ENCODE peak calls at places on chromosomes 5 and 9, in six cellular contexts. H is GM23248, A is HepG2, L is AG10803, S is RWPE2, Y is lung. T is an unnamed sample.
A peak's percentile ranks its signal among the peaks of the same experiment; 100 is the strongest.

GRCh38 chr5:176533894-176534611 is 3.1 kb downstream of the RNF44 start:
- DNase-seq in H (peak; percentile 32), A (peak; percentile 71), L (no peak), S (no peak), Y (no peak), T (no peak)

GRCh38 chr9:137878146-137878941 is 762 bp downstream of the CACNA1B start:
- DNase-seq in H (peak; percentile 8), A (no peak), L (no peak), S (no peak), Y (no peak), T (no peak)

GRCh38 chr5:138920181-138920580 is 45.0 kb upstream of the LRRTM2 start:
- DNase-seq in H (no peak), A (no peak), L (no peak), S (no peak), Y (no peak), T (no peak)

GRCh38 chr9:137763271-137763955 is 114.2 kb upstream of the CACNA1B start:
- DNase-seq in H (no peak), A (no peak), L (no peak), S (no peak), Y (no peak), T (no peak)

GRCh38 chr5:76252437-76252836 is 150.6 kb upstream of the IQGAP2 start:
- DNase-seq in H (no peak), A (no peak), L (no peak), S (no peak), Y (no peak), T (no peak)

GRCh38 chr5:176798094-176798876 is 12.1 kb upstream of the UNC5A start:
- DNase-seq in H (no peak), A (no peak), L (no peak), S (no peak), Y (no peak), T (no peak)

GRCh38 chr5:80835128-80835527 is 125.0 kb upstream of the RASGRF2 start:
- DNase-seq in H (no peak), A (no peak), L (no peak), S (no peak), Y (no peak), T (no peak)

GRCh38 chr5:76874088-76874581 is 24.3 kb downstream of the S100Z start:
- DNase-seq in H (no peak), A (no peak), L (no peak), S (no peak), Y (no peak), T (peak; percentile 57)

GRCh38 chr5:77558266-77558665 is 66.2 kb upstream of the WDR41 start:
- DNase-seq in H (no peak), A (no peak), L (no peak), S (no peak), Y (no peak), T (no peak)

GRCh38 chr5:56525117-56525516 is 290.2 kb upstream of the MAP3K1 start:
- DNase-seq in H (no peak), A (no peak), L (no peak), S (peak; percentile 88), Y (no peak), T (no peak)

GRCh38 chr5:83471405-83472212 is at the start of gene VCAN:
- DNase-seq in H (peak; percentile 89), A (no peak), L (peak; percentile 89), S (no peak), Y (peak; percentile 38), T (no peak)

GRCh38 chr9:131080589-131080988 is 15.7 kb upstream of the AIF1L start:
- DNase-seq in H (no peak), A (no peak), L (no peak), S (no peak), Y (no peak), T (no peak)

GRCh38 chr9:121852241-121852640 is 200.8 kb downstream of the DAB2IP start:
- DNase-seq in H (no peak), A (no peak), L (no peak), S (no peak), Y (no peak), T (no peak)

GRCh38 chr9:121568101-121568460 is 68.4 kb upstream of the GGTA1 start:
- DNase-seq in H (no peak), A (no peak), L (no peak), S (no peak), Y (no peak), T (no peak)

GRCh38 chr5:139658928-139659667 is 10.9 kb downstream of the CXXC5 start:
- DNase-seq in H (peak; percentile 91), A (no peak), L (peak; percentile 77), S (no peak), Y (no peak), T (no peak)

DNA sequence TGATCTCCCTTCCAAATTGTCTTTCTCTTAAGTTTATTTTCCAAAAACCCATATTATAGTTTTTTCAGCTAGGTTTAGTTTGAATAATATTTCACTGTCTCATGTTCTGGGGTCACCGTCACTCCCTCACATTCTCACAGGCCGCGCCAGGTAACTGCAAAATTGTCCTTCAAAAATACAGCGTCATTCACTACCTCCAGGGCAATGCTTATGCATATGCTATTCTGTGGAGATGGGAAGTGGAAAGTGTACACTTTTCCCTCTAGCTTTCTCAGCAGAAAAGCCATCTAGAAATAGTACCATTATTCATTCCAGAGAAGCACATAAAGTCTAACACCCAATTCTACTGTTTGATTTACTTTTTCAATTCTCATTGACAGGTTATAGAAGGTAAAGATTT is 919 bp downstream of the NUDT12 start:
- DNase-seq in H (peak; percentile 11), A (no peak), L (no peak), S (no peak), Y (no peak), T (no peak)
- H3K4me3 ChIP-seq in H (peak overlapping the region; percentile 91), A (peak overlapping the region; percentile 70), L (peak overlapping the region; percentile 92), S (peak overlapping the region; percentile 56), Y (no peak overlapping the region), T (peak overlapping the region; percentile 52)

GRCh38 chr5:178460174-178460573 is 130.0 kb downstream of the COL23A1 start:
- DNase-seq in H (no peak), A (no peak), L (no peak), S (no peak), Y (no peak), T (no peak)
- H3K4me3 ChIP-seq in H (no peak overlapping the region), A (no peak overlapping the region), L (no peak overlapping the region), S (no peak overlapping the region), Y (no peak overlapping the region), T (no peak overlapping the region)

GRCh38 chr5:147452137-147452838 is 57.6 kb downstream of the DPYSL3 start:
- DNase-seq in H (no peak), A (no peak), L (no peak), S (no peak), Y (no peak), T (no peak)
- H3K4me3 ChIP-seq in H (peak overlapping the region; percentile 82), A (no peak overlapping the region), L (peak overlapping the region; percentile 82), S (no peak overlapping the region), Y (peak overlapping the region; percentile 61), T (no peak overlapping the region)

DNA sequence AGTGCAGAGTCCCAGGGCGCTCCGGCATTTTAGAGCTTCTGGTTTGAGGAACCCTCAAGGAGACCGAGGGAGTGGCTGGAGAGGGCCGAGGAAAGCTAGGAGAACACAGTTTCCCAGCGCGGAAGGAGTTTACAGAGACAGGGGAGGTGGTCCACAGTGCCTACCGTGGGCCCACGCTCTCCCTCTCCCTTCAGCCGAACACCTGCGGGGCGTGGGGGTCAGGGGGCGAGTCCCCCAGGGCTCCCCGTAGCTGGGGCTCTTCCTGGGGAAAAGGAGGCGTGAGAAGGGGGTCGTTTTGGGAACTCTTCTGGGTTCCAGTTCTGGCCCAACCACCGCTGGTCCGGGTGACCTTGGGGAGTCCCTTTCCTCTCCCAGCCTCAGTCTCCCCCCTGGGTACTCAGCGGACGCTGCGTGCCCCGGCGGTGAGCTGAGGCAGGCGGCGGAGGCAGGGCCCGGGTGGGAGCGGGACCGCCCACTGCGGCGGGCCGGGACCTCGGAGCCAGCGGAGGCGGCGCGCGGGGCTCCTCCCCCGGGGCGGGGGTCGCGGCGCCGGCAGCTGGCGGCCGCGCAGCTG is 368 bp upstream of the FRMPD1 start:
- DNase-seq in H (no peak), A (no peak), L (no peak), S (no peak), Y (no peak), T (no peak)
- H3K4me3 ChIP-seq in H (no peak overlapping the region), A (peak overlapping the region; percentile 46), L (no peak overlapping the region), S (peak overlapping the region; percentile 44), Y (no peak overlapping the region), T (peak overlapping the region; percentile 9)

GRCh38 chr5:90398726-90399125 is 10.8 kb downstream of the CETN3 start:
- DNase-seq in H (no peak), A (no peak), L (no peak), S (no peak), Y (no peak), T (no peak)

GRCh38 chr5:90402521-90403255 is 6.9 kb downstream of the CETN3 start:
- DNase-seq in H (peak; percentile 18), A (no peak), L (no peak), S (no peak), Y (no peak), T (no peak)

GRCh38 chr5:90395005-90395404 is 14.6 kb downstream of the CETN3 start:
- DNase-seq in H (no peak), A (no peak), L (no peak), S (no peak), Y (no peak), T (no peak)

GRCh38 chr5:90399251-90399650 is 10.3 kb downstream of the CETN3 start:
- DNase-seq in H (no peak), A (no peak), L (no peak), S (no peak), Y (no peak), T (no peak)
- H3K4me3 ChIP-seq in H (no peak overlapping the region), A (no peak overlapping the region), L (no peak overlapping the region), S (no peak overlapping the region), Y (no peak overlapping the region), T (no peak overlapping the region)

GRCh38 chr9:34612788-34613390 is 992 bp upstream of the RPP25L start:
- DNase-seq in H (peak; percentile 90), A (peak; percentile 73), L (peak; percentile 67), S (no peak), Y (peak; percentile 80), T (no peak)

GRCh38 chr9:34607331-34607730 is 4.6 kb downstream of the RPP25L start:
- DNase-seq in H (no peak), A (no peak), L (no peak), S (no peak), Y (no peak), T (no peak)

GRCh38 chr9:34611811-34612787 is at the start of gene RPP25L:
- DNase-seq in H (peak; percentile 95), A (peak; percentile 62), L (peak; percentile 81), S (no peak), Y (peak; percentile 86), T (no peak)

GRCh38 chr9:34611251-34611810 is 566 bp downstream of the RPP25L start:
- DNase-seq in H (peak; percentile 30), A (no peak), L (no peak), S (no peak), Y (no peak), T (no peak)

GRCh38 chr9:34610434-34611206 is 1.3 kb downstream of the RPP25L start:
- DNase-seq in H (no peak), A (no peak), L (no peak), S (no peak), Y (no peak), T (no peak)
- H3K4me3 ChIP-seq in H (peak overlapping the region; percentile 94), A (peak overlapping the region; percentile 91), L (peak overlapping the region; percentile 84), S (peak overlapping the region; percentile 57), Y (no peak overlapping the region), T (peak overlapping the region; percentile 72)

DNA sequence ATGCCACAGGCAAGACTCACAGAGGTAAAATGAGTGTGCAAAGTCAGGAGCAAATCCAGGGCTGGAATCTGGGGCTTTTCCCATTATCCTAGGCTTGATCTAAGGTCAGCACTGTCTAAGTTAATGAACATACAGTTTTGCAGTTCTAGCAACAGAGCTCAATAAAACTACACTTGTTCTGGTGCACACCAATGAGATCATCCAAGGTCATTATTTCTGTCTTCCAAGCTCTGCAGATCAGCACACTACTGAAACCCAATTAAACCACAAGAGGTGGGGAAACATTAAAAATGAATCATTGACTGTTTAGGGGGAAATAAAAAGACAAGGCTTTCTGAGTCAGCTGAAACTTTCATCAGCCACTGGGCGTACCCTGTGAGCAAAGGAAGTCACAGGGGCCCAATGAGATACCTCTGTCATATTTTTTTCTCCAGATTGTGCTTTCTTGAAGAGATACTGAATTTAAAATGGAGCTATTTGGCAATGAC is 662.2 kb upstream of the ZNF608 start:
- DNase-seq in H (peak; percentile 92), A (no peak), L (peak; percentile 82), S (peak; percentile 81), Y (no peak), T (no peak)
- H3K4me3 ChIP-seq in H (peak overlapping the region; percentile 33), A (no peak overlapping the region), L (no peak overlapping the region), S (no peak overlapping the region), Y (no peak overlapping the region), T (no peak overlapping the region)

T was measured in GM12864.